ENCODE peak calls at places on chromosomes 3 and 15, in eight cellular contexts. S is GM23248, M is fibroblast of lung, B is A549, O is MM.1S, R is GM23338, D is neural progenitor cell, E is endothelial cell of umbilical vein. G is an unnamed sample.
A peak's percentile ranks its signal among the peaks of the same experiment; 100 is the strongest.

GRCh38 chr3:111473550-111473949 is 68.4 kb upstream of the CD96 start:
- DNase-seq in M (no peak), E (no peak), S (no peak), O (no peak), B (peak; percentile 24), D (peak; percentile 16), R (peak; percentile 52), G (no peak)

GRCh38 chr3:179304605-179305004 is 18.2 kb upstream of the ZNF639 start:
- DNase-seq in B (no peak), M (no peak), O (no peak), D (no peak), S (peak; percentile 25), E (peak; percentile 14), R (no peak), G (no peak)

GRCh38 chr3:197165890-197166289 is 132.5 kb downstream of the DLG1 start:
- DNase-seq in E (no peak), B (no peak), R (no peak), D (no peak), O (no peak), M (no peak), S (no peak), G (no peak)

GRCh38 chr3:182837855-182838454 is 44.7 kb downstream of the ATP11B start:
- DNase-seq in D (peak; percentile 28), S (peak; percentile 69), E (peak; percentile 51), B (peak; percentile 9), R (peak; percentile 69), O (peak; percentile 23), M (peak; percentile 28), G (peak; percentile 12)

GRCh38 chr3:194282436-194283122 is 68.5 kb downstream of the CPN2 start:
- DNase-seq in O (no peak), R (no peak), B (no peak), S (no peak), D (no peak), E (no peak), M (no peak), G (no peak)

GRCh38 chr3:163482695-163483094 is 1595.6 kb downstream of the SI start:
- DNase-seq in O (no peak), D (no peak), R (no peak), E (no peak), M (no peak), S (no peak), B (no peak), G (no peak)

GRCh38 chr15:30865257-30865656 is 38.5 kb upstream of the FAN1 start:
- DNase-seq in B (no peak), O (no peak), D (no peak), E (no peak), R (no peak), S (no peak), M (no peak), G (no peak)

GRCh38 chr3:119323401-119324107 is 29.4 kb downstream of the ARHGAP31 start:
- DNase-seq in O (no peak), R (peak; percentile 63), D (no peak), S (no peak), M (no peak), B (no peak), E (no peak), G (no peak)

GRCh38 chr3:78801923-78802587 is 965.7 kb downstream of the ROBO1 start:
- DNase-seq in R (no peak), O (no peak), D (no peak), E (no peak), S (no peak), M (no peak), B (no peak), G (no peak)

GRCh38 chr3:133476971-133477375 is 77.1 kb downstream of the BFSP2 start:
- DNase-seq in M (no peak), R (no peak), D (no peak), S (no peak), E (no peak), B (no peak), O (no peak), G (no peak)

GRCh38 chr3:171192176-171192854 is 165.8 kb upstream of the SLC2A2 start:
- DNase-seq in B (peak; percentile 42), D (no peak), S (peak; percentile 77), O (no peak), R (no peak), M (peak; percentile 99), E (peak; percentile 90), G (peak; percentile 99)

GRCh38 chr15:56496635-56497034 is 31.7 kb upstream of the MNS1 start:
- DNase-seq in B (peak; percentile 75), D (peak; percentile 66), E (peak; percentile 78), S (peak; percentile 73), O (peak; percentile 77), R (peak; percentile 76), M (peak; percentile 66), G (peak; percentile 63)

GRCh38 chr3:107690522-107691138 is 167.9 kb downstream of the BBX start:
- DNase-seq in E (peak; percentile 51), R (peak; percentile 87), D (peak; percentile 61), B (peak; percentile 67), S (peak; percentile 71), M (peak; percentile 64), O (peak; percentile 67), G (peak; percentile 51)

GRCh38 chr3:183210341-183210740 is 42.7 kb upstream of the B3GNT5 start:
- DNase-seq in D (no peak), R (no peak), B (no peak), O (no peak), M (no peak), E (no peak), S (no peak), G (no peak)

GRCh38 chr15:30791239-30791638 is 112.5 kb upstream of the FAN1 start:
- DNase-seq in D (peak; percentile 17), O (no peak), B (peak; percentile 41), M (no peak), E (no peak), S (peak; percentile 15), R (peak; percentile 77), G (no peak)

GRCh38 chr3:150879141-150879540 is 26.1 kb downstream of the MINDY4B start:
- DNase-seq in E (no peak), B (no peak), D (no peak), S (no peak), O (no peak), R (no peak), M (no peak), G (no peak)

GRCh38 chr3:148439254-148439822 is 258.4 kb upstream of the AGTR1 start:
- DNase-seq in M (no peak), E (no peak), D (peak; percentile 50), S (no peak), R (no peak), B (no peak), O (no peak), G (no peak)

GRCh38 chr3:121736112-121736511 is 13.4 kb downstream of the GOLGB1 start:
- DNase-seq in B (no peak), M (peak; percentile 77), E (no peak), R (no peak), O (no peak), D (no peak), S (peak; percentile 36), G (peak; percentile 65)

GRCh38 chr3:63872135-63872924 is 8.7 kb downstream of the ATXN7 start:
- DNase-seq in S (peak; percentile 89), R (no peak), E (no peak), M (peak; percentile 94), O (no peak), D (no peak), B (no peak), G (peak; percentile 93)
- H3K4me2 ChIP-seq in S (peak overlapping the region; percentile 48), R (no peak overlapping the region), E (no peak overlapping the region), M (peak overlapping the region; percentile 54), O (no peak overlapping the region), D (no peak overlapping the region), B (no peak overlapping the region), G (peak overlapping the region; percentile 24)

GRCh38 chr3:69646287-69647067 is 92.8 kb upstream of the MITF start:
- DNase-seq in D (no peak), R (no peak), E (no peak), O (no peak), S (no peak), M (no peak), B (no peak), G (no peak)

GRCh38 chr3:69649713-69650419 is 89.4 kb upstream of the MITF start:
- DNase-seq in R (no peak), D (no peak), M (peak; percentile 66), E (peak; percentile 75), O (no peak), S (peak; percentile 49), B (no peak), G (peak; percentile 60)

GRCh38 chr3:69647081-69647480 is 92.2 kb upstream of the MITF start:
- DNase-seq in E (no peak), B (no peak), R (no peak), S (no peak), M (no peak), D (no peak), O (no peak), G (no peak)

GRCh38 chr3:69647710-69648109 is 91.6 kb upstream of the MITF start:
- DNase-seq in O (no peak), B (no peak), R (no peak), D (no peak), M (peak; percentile 55), E (no peak), S (no peak), G (peak; percentile 50)

DNA sequence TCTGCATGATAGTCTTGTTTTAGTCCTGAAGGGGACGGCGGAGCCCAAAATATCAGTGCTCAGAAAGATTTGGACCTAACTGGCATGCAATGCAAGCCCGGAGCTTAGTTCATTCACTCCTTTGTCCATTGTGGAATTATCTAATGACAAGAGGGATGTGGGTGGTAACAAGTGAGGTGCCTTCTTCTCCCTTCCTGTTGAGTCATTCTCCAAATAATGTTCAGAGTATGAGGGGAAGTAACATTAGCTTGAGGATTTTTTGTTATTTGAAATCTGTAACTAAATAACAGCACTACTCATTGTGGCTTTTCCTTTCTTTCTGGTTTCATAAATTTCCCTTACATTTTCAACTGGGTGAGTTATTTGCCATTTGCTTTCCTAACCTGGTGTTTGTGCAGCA is 90.1 kb upstream of the MITF start:
- DNase-seq in E (peak; percentile 69), B (peak; percentile 29), O (no peak), M (peak; percentile 76), D (no peak), S (peak; percentile 58), R (no peak), G (peak; percentile 68)
- H3K27ac ChIP-seq in E (peak overlapping the region; percentile 66), B (peak overlapping the region; percentile 29), O (no peak overlapping the region), M (no peak overlapping the region), D (no peak overlapping the region), S (no peak overlapping the region), R (peak overlapping the region; percentile 43), G (peak overlapping the region; percentile 14)

GRCh38 chr3:143294183-143294582 is 174.6 kb downstream of the CHST2 start:
- DNase-seq in B (no peak), O (peak; percentile 88), S (no peak), M (no peak), R (no peak), E (no peak), D (no peak), G (no peak)
- H3K4me2 ChIP-seq in B (no peak overlapping the region), O (peak overlapping the region; percentile 57), S (no peak overlapping the region), M (no peak overlapping the region), R (no peak overlapping the region), E (no peak overlapping the region), D (no peak overlapping the region), G (no peak overlapping the region)

GRCh38 chr3:63800097-63800496 is 19.0 kb upstream of the C3orf49 start:
- DNase-seq in D (no peak), E (no peak), S (no peak), O (no peak), R (no peak), B (no peak), M (no peak), G (no peak)

GRCh38 chr3:63791974-63792373 is 27.1 kb upstream of the C3orf49 start:
- DNase-seq in M (peak; percentile 54), D (peak; percentile 35), R (no peak), B (peak; percentile 10), S (peak; percentile 91), E (no peak), O (no peak), G (peak; percentile 39)

GRCh38 chr3:63798873-63799272 is 20.2 kb upstream of the C3orf49 start:
- DNase-seq in B (no peak), E (no peak), R (no peak), M (no peak), S (no peak), O (no peak), D (no peak), G (no peak)

GRCh38 chr3:63795438-63795837 is 23.7 kb upstream of the C3orf49 start:
- DNase-seq in R (no peak), E (no peak), B (no peak), S (no peak), D (no peak), O (no peak), M (no peak), G (no peak)
- H3K27ac ChIP-seq in R (no peak overlapping the region), E (no peak overlapping the region), B (no peak overlapping the region), S (no peak overlapping the region), D (no peak overlapping the region), O (no peak overlapping the region), M (no peak overlapping the region), G (no peak overlapping the region)